ENCODE peak calls at places on chromosome 1, in seven cellular contexts. Z is A549, P is ovary, N is foreskin fibroblast, T is pancreas, A is fibroblast of pulmonary artery, M is SK-N-SH. V is an unnamed sample.

GRCh38 chr1:92398519-92398918 is 88.2 kb downstream of the GFI1 start:
- DNase-seq in Z (no peak), P (no peak), N (no peak), T (no peak), A (no peak), M (no peak), V (no peak)

GRCh38 chr1:7680791-7681165 is 90.3 kb upstream of the VAMP3 start:
- DNase-seq in Z (no peak), P (no peak), N (no peak), T (no peak), A (no peak), M (peak; percentile 75), V (peak; percentile 17)

GRCh38 chr1:163866539-163866938 is 544.8 kb downstream of the NUF2 start:
- DNase-seq in Z (no peak), P (no peak), N (no peak), T (no peak), A (no peak), M (no peak), V (no peak)

GRCh38 chr1:171653796-171654704 is 1.6 kb upstream of the MYOC start:
- DNase-seq in Z (no peak), P (peak; percentile 20), N (no peak), T (no peak), A (peak; percentile 52), M (no peak), V (peak; percentile 25)

GRCh38 chr1:200627548-200628222 is 7.1 kb upstream of the KIF14 start:
- DNase-seq in Z (no peak), P (no peak), N (no peak), T (no peak), A (no peak), M (peak; percentile 23), V (no peak)

GRCh38 chr1:15799928-15800835 is 7.3 kb downstream of the UQCRHL start:
- DNase-seq in Z (peak; percentile 97), P (no peak), N (peak; percentile 71), T (peak; percentile 82), A (no peak), M (peak; percentile 81), V (peak; percentile 29)

GRCh38 chr1:58896211-58897183 is 112.7 kb upstream of the JUN start:
- DNase-seq in Z (no peak), P (no peak), N (no peak), T (peak; percentile 64), A (no peak), M (peak; percentile 73), V (no peak)

GRCh38 chr1:186155594-186155993 is 219.5 kb downstream of the TPR start:
- DNase-seq in Z (peak; percentile 69), P (no peak), N (peak; percentile 65), T (no peak), A (peak; percentile 77), M (peak; percentile 12), V (peak; percentile 82)

GRCh38 chr1:24536391-24536840 is 19.5 kb upstream of the NCMAP start:
- DNase-seq in Z (peak; percentile 36), P (no peak), N (no peak), T (no peak), A (no peak), M (peak; percentile 23), V (peak; percentile 36)

GRCh38 chr1:29017235-29017634 is 102.9 kb downstream of the EPB41 start:
- DNase-seq in Z (no peak), P (no peak), N (no peak), T (no peak), A (no peak), M (no peak), V (no peak)

GRCh38 chr1:211648336-211648735 is 27.1 kb downstream of the NEK2 start:
- DNase-seq in Z (peak; percentile 58), P (no peak), N (no peak), T (peak; percentile 53), A (peak; percentile 72), M (no peak), V (peak; percentile 21)

GRCh38 chr1:32769524-32770220 is 47.5 kb downstream of the YARS1 start:
- DNase-seq in Z (peak; percentile 55), P (peak; percentile 63), N (peak; percentile 48), T (no peak), A (peak; percentile 39), M (no peak), V (no peak)

GRCh38 chr1:50972766-50973165 is 2.7 kb downstream of the CDKN2C start:
- DNase-seq in Z (no peak), P (no peak), N (no peak), T (no peak), A (no peak), M (no peak), V (no peak)
- H3K4me3 ChIP-seq in Z (peak overlapping the region; percentile 90), P (no peak overlapping the region), N (peak overlapping the region; percentile 85), T (no peak overlapping the region), A (no peak overlapping the region), M (peak overlapping the region; percentile 40), V (no peak overlapping the region)

GRCh38 chr1:222233441-222234180 is 314.3 kb downstream of the HHIPL2 start:
- DNase-seq in Z (no peak), P (no peak), N (no peak), T (no peak), A (peak; percentile 40), M (no peak), V (no peak)
- TF ChIP-seq CTCF in Z (no peak), P (no peak), N (no peak), T (no peak), A (no peak), M (no peak), V (no peak)

GRCh38 chr1:101235241-101235695 is 1.6 kb upstream of the S1PR1 start:
- DNase-seq in Z (no peak), P (no peak), N (no peak), T (no peak), A (no peak), M (no peak), V (no peak)
- H3K4me3 ChIP-seq in Z (no peak overlapping the region), P (no peak overlapping the region), N (peak overlapping the region; percentile 68), T (no peak overlapping the region), A (peak overlapping the region; percentile 98), M (peak overlapping the region; percentile 75), V (peak overlapping the region; percentile 65)

GRCh38 chr1:45793942-45794604 is 9.3 kb upstream of the MAST2 start:
- DNase-seq in Z (no peak), P (no peak), N (no peak), T (no peak), A (no peak), M (no peak), V (no peak)
- TF ChIP-seq CTCF in Z (no peak), P (no peak), N (no peak), T (no peak), A (no peak), M (no peak), V (no peak)

DNA sequence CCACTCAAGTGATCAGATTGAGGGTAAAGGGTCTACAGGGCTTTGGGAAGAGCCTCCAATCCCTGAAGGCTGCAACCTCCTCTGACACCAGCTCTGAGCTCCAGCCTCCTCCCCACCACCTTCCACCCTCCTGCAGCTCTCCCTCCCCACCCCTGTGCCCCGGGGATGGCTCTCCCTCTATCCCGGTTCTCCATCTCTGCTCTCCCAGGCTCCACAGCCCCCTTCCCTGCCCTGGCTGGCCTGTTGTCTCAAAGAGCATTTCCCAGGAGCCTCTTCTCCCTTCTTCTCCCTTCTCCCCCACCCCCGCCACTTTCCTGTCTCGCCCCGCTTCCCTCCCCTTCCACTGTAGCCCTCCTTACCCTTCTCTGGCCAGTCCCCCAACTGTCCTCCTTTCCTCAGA is 1.1 kb downstream of the PLEKHA6 start:
- DNase-seq in Z (no peak), P (no peak), N (no peak), T (no peak), A (no peak), M (peak; percentile 47), V (no peak)
- H3K4me3 ChIP-seq in Z (no peak overlapping the region), P (no peak overlapping the region), N (no peak overlapping the region), T (no peak overlapping the region), A (no peak overlapping the region), M (no peak overlapping the region), V (no peak overlapping the region)

DNA sequence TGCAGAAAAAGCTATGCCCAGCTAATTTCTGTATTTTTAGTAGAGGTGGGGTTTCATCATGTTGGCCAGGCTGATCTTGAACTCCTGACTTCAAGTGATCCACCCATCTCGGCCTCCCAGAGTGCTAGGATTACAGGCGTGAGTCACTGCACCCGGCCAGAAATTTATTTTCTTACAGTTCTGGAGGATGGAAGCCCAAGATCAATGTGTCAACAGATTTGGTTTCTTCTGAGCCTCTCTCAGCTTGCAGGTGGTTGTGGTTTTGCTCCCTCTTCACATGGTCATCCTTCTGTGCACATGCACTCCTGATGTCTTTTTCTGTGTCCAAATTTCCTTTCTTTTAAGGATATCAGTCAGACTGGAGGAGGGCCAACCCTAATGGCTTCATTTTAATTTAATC is 35.6 kb downstream of the SHCBP1L start:
- DNase-seq in Z (no peak), P (no peak), N (no peak), T (no peak), A (no peak), M (no peak), V (no peak)
- TF ChIP-seq CTCF in Z (no peak), P (no peak), N (no peak), T (no peak), A (no peak), M (no peak), V (no peak)